ENCODE peak calls at places on chromosome 10, in six cellular contexts. F is amniotic stem cell, P is epithelial cell of prostate, N is cardiac muscle cell, V is T follicular helper cell, D is dorsolateral prefrontal cortex. M is an unnamed sample.

GRCh38 chr10:30114401-30114800 is 55.0 kb upstream of the JCAD start:
- DNase-seq in D (no peak), P (no peak), V (no peak), N (no peak), F (no peak), M (no peak)

GRCh38 chr10:130864951-130865350 is 446.6 kb downstream of the TCERG1L start:
- DNase-seq in N (no peak), F (no peak), D (no peak), P (no peak), V (no peak), M (no peak)

GRCh38 chr10:114902151-114902550 is 35.8 kb upstream of the TRUB1 start:
- DNase-seq in F (no peak), V (no peak), N (peak), D (no peak), P (no peak), M (no peak)

GRCh38 chr10:66180651-66181318 is 745.1 kb upstream of the LRRTM3 start:
- DNase-seq in F (peak), P (peak), V (no peak), N (peak), D (no peak), M (peak)

GRCh38 chr10:43980313-43980712 is 331.6 kb upstream of the ZNF32 start:
- DNase-seq in V (no peak), D (no peak), F (no peak), P (no peak), N (no peak), M (no peak)

GRCh38 chr10:62459072-62459471 is 84.9 kb downstream of the ZNF365 start:
- DNase-seq in V (no peak), P (no peak), D (no peak), F (no peak), N (peak), M (no peak)

GRCh38 chr10:130555411-130555750 is 419.2 kb downstream of the GLRX3 start:
- DNase-seq in D (no peak), V (no peak), F (no peak), P (no peak), N (no peak), M (no peak)

GRCh38 chr10:124292911-124293640 is 125.6 kb downstream of the OAT start:
- DNase-seq in F (no peak), P (no peak), N (no peak), V (no peak), D (no peak), M (no peak)

GRCh38 chr10:73875139-73875475 is 752 bp upstream of the CAMK2G start:
- DNase-seq in D (no peak), P (no peak), F (no peak), N (no peak), V (peak), M (no peak)

GRCh38 chr10:97511711-97512445 is 13.2 kb downstream of the UBTD1 start:
- DNase-seq in F (no peak), D (peak), P (no peak), V (no peak), N (no peak), M (no peak)

GRCh38 chr10:20207700-20208099 is 391.5 kb downstream of the PLXDC2 start:
- DNase-seq in N (no peak), V (no peak), F (no peak), D (no peak), P (no peak), M (no peak)

GRCh38 chr10:3500408-3500856 is 284.6 kb downstream of the KLF6 start:
- DNase-seq in V (no peak), N (peak), P (no peak), D (peak), F (no peak), M (no peak)

GRCh38 chr10:34815174-34816066 is at the start of gene PARD3:
- DNase-seq in D (no peak), P (no peak), F (no peak), V (no peak), N (peak), M (peak)

GRCh38 chr10:110457851-110458582 is 39.7 kb upstream of the DUSP5 start:
- DNase-seq in D (no peak), V (no peak), F (no peak), N (no peak), P (no peak), M (no peak)

GRCh38 chr10:2925631-2926030 is 141.7 kb upstream of the PFKP start:
- DNase-seq in F (no peak), D (no peak), P (no peak), V (no peak), N (peak), M (no peak)

GRCh38 chr10:126561499-126562208 is 108.8 kb downstream of the C10orf90 start:
- DNase-seq in N (peak), V (no peak), D (peak), F (no peak), P (no peak), M (no peak)

GRCh38 chr10:72175166-72175565 is 40.6 kb upstream of the ANAPC16 start:
- DNase-seq in V (no peak), D (no peak), F (no peak), N (peak), P (no peak), M (no peak)

GRCh38 chr10:97640868-97641811 is 669 bp downstream of the PI4K2A start:
- DNase-seq in N (peak), P (no peak), D (no peak), V (no peak), F (no peak), M (no peak)

GRCh38 chr10:71799785-71800453 is 26.6 kb upstream of the VSIR start:
- DNase-seq in V (no peak), D (no peak), F (no peak), N (peak), P (no peak), M (no peak)

GRCh38 chr10:133474833-133475734 is 21.3 kb downstream of the SCART1 start:
- DNase-seq in F (no peak), D (no peak), N (no peak), V (no peak), P (no peak), M (no peak)

GRCh38 chr10:61487506-61487905 is 34.3 kb upstream of the TMEM26 start:
- DNase-seq in N (peak), F (no peak), P (no peak), D (no peak), V (no peak), M (no peak)

GRCh38 chr10:57964371-57964770 is 303.3 kb downstream of the IPMK start:
- DNase-seq in P (peak), F (no peak), N (peak), V (no peak), D (peak), M (no peak)

GRCh38 chr10:25048463-25048862 is 32.1 kb downstream of the THNSL1 start:
- DNase-seq in F (no peak), P (no peak), N (peak), V (no peak), D (no peak), M (no peak)

GRCh38 chr10:33224251-33224965 is 110.1 kb downstream of the NRP1 start:
- DNase-seq in P (no peak), V (no peak), F (no peak), N (no peak), D (no peak), M (no peak)

GRCh38 chr10:129914153-129914855 is 49.8 kb downstream of the EBF3 start:
- DNase-seq in P (no peak), D (no peak), V (no peak), F (no peak), N (no peak), M (no peak)

GRCh38 chr10:101567165-101568006 is 20.7 kb downstream of the POLL start:
- DNase-seq in F (no peak), N (no peak), D (no peak), P (no peak), V (no peak), M (no peak)

GRCh38 chr10:93993782-93994668 is at the start of gene PLCE1:
- DNase-seq in F (no peak), D (no peak), N (peak), V (no peak), P (no peak), M (peak)

GRCh38 chr10:3805227-3805790 is 20.3 kb upstream of the KLF6 start:
- DNase-seq in F (no peak), P (no peak), V (peak), N (peak), D (no peak), M (peak)

GRCh38 chr10:35416628-35417625 is 80.6 kb downstream of the CCNY start:
- DNase-seq in P (no peak), F (no peak), N (no peak), D (no peak), V (no peak), M (no peak)

GRCh38 chr10:47027812-47028260 is 116.6 kb downstream of the PTPN20 start:
- DNase-seq in D (peak), V (no peak), N (no peak), P (no peak), F (no peak), M (no peak)

GRCh38 chr10:86048973-86049372 is 317.6 kb downstream of the GRID1 start:
- DNase-seq in F (no peak), P (no peak), D (no peak), N (no peak), V (no peak), M (no peak)

GRCh38 chr10:124597677-124598165 is 136.1 kb downstream of the LHPP start:
- DNase-seq in P (no peak), D (peak), N (no peak), V (no peak), F (no peak), M (no peak)

GRCh38 chr10:103781329-103782061 is 73.9 kb downstream of the SH3PXD2A start:
- DNase-seq in D (no peak), V (no peak), F (peak), N (peak), P (peak), M (no peak)

GRCh38 chr10:60985946-60986345 is 42.0 kb upstream of the RHOBTB1 start:
- DNase-seq in V (no peak), P (no peak), N (no peak), D (no peak), F (no peak), M (no peak)

GRCh38 chr10:27248215-27248614 is 7.6 kb upstream of the ACBD5 start:
- DNase-seq in P (no peak), F (no peak), N (no peak), D (no peak), V (no peak), M (no peak)